ENCODE peak calls at places on chromosomes 12 and 14, in six cellular contexts. One of them, this sample, is unnamed.

GRCh38 chr12:42695490-42695995 is 106.0 kb upstream of the PRICKLE1 start:
- DNase-seq in HepG2: peak
- DNase-seq in K562: no peak
- DNase-seq in H1: no peak
- DNase-seq in GM12878: no peak
- DNase-seq in GM12891: no peak
- DNase-seq in this sample: no peak

GRCh38 chr14:20782280-20782890 is 1.3 kb downstream of the RNASE6 start:
- DNase-seq in H1: no peak
- DNase-seq in GM12878: no peak
- DNase-seq in K562: no peak
- DNase-seq in HepG2: no peak
- DNase-seq in GM12891: no peak
- DNase-seq in this sample: no peak

GRCh38 chr14:90546767-90547166 is 149.9 kb downstream of the CALM1 start:
- DNase-seq in GM12878: no peak
- DNase-seq in HepG2: no peak
- DNase-seq in H1: no peak
- DNase-seq in K562: no peak
- DNase-seq in GM12891: no peak
- DNase-seq in this sample: no peak

GRCh38 chr14:35687335-35687939 is 121.7 kb downstream of the RALGAPA1 start:
- DNase-seq in K562: peak
- DNase-seq in HepG2: peak
- DNase-seq in GM12878: peak
- DNase-seq in GM12891: no peak
- DNase-seq in H1: no peak
- DNase-seq in this sample: no peak

GRCh38 chr12:58670623-58671022 is 249.7 kb downstream of the LRIG3 start:
- DNase-seq in H1: no peak
- DNase-seq in GM12878: no peak
- DNase-seq in K562: no peak
- DNase-seq in HepG2: no peak
- DNase-seq in GM12891: no peak
- DNase-seq in this sample: no peak

GRCh38 chr14:37081220-37081619 is 91.2 kb downstream of the SLC25A21 start:
- DNase-seq in GM12878: no peak
- DNase-seq in GM12891: no peak
- DNase-seq in HepG2: no peak
- DNase-seq in K562: no peak
- DNase-seq in H1: no peak
- DNase-seq in this sample: no peak

GRCh38 chr12:65192963-65193516 is 23.7 kb downstream of the LEMD3 start:
- DNase-seq in K562: no peak
- DNase-seq in HepG2: no peak
- DNase-seq in GM12891: no peak
- DNase-seq in H1: no peak
- DNase-seq in GM12878: no peak
- DNase-seq in this sample: no peak

GRCh38 chr12:10960260-10960659 is 21.2 kb upstream of the TAS2R14 start:
- DNase-seq in GM12878: no peak
- DNase-seq in K562: no peak
- DNase-seq in HepG2: no peak
- DNase-seq in H1: no peak
- DNase-seq in GM12891: no peak
- DNase-seq in this sample: no peak

GRCh38 chr12:106871477-106871876 is 84.2 kb upstream of the TMEM263 start:
- DNase-seq in GM12891: no peak
- DNase-seq in H1: no peak
- DNase-seq in GM12878: no peak
- DNase-seq in K562: no peak
- DNase-seq in HepG2: no peak
- DNase-seq in this sample: no peak

GRCh38 chr14:91152499-91152898 is 38.6 kb downstream of the DGLUCY start:
- DNase-seq in GM12878: no peak
- DNase-seq in K562: no peak
- DNase-seq in GM12891: no peak
- DNase-seq in HepG2: no peak
- DNase-seq in H1: no peak
- DNase-seq in this sample: no peak

GRCh38 chr12:26810330-26810729 is 22.7 kb downstream of the ITPR2 start:
- DNase-seq in GM12878: no peak
- DNase-seq in HepG2: no peak
- DNase-seq in H1: no peak
- DNase-seq in K562: no peak
- DNase-seq in GM12891: no peak
- DNase-seq in this sample: no peak

GRCh38 chr14:99930420-99931274 is 134.6 kb upstream of the EVL start:
- DNase-seq in HepG2: no peak
- DNase-seq in K562: no peak
- DNase-seq in GM12891: no peak
- DNase-seq in H1: no peak
- DNase-seq in GM12878: peak
- DNase-seq in this sample: peak

GRCh38 chr14:92384461-92385133 is 61.6 kb downstream of the SLC24A4 start:
- DNase-seq in GM12878: no peak
- DNase-seq in GM12891: no peak
- DNase-seq in HepG2: no peak
- DNase-seq in H1: no peak
- DNase-seq in K562: no peak
- DNase-seq in this sample: no peak

GRCh38 chr14:65958664-65959562 is 527.3 kb upstream of the CCDC196 start:
- DNase-seq in GM12878: no peak
- DNase-seq in H1: no peak
- DNase-seq in GM12891: peak
- DNase-seq in K562: peak
- DNase-seq in HepG2: peak
- DNase-seq in this sample: no peak

GRCh38 chr14:69763761-69764510 is 3.0 kb upstream of the SRSF5 start:
- DNase-seq in K562: no peak
- DNase-seq in HepG2: no peak
- DNase-seq in GM12891: no peak
- DNase-seq in H1: no peak
- DNase-seq in GM12878: no peak
- DNase-seq in this sample: no peak

GRCh38 chr12:22271036-22271435 is 63.5 kb downstream of the ST8SIA1 start:
- DNase-seq in HepG2: no peak
- DNase-seq in GM12891: no peak
- DNase-seq in GM12878: no peak
- DNase-seq in H1: no peak
- DNase-seq in K562: no peak
- DNase-seq in this sample: no peak

GRCh38 chr14:104001003-104001402 is 58.7 kb upstream of the RD3L start:
- DNase-seq in HepG2: peak
- DNase-seq in H1: no peak
- DNase-seq in GM12878: no peak
- DNase-seq in K562: peak
- DNase-seq in GM12891: no peak
- DNase-seq in this sample: no peak

GRCh38 chr12:67893003-67893402 is 96.2 kb upstream of the IFNG-AS1 start:
- DNase-seq in K562: no peak
- DNase-seq in H1: no peak
- DNase-seq in GM12878: no peak
- DNase-seq in GM12891: no peak
- DNase-seq in HepG2: no peak
- DNase-seq in this sample: no peak

GRCh38 chr12:67720383-67720856 is 71.9 kb downstream of the DYRK2 start:
- DNase-seq in K562: no peak
- DNase-seq in GM12878: no peak
- DNase-seq in HepG2: no peak
- DNase-seq in H1: no peak
- DNase-seq in GM12891: no peak
- DNase-seq in this sample: no peak

GRCh38 chr14:66405158-66405557 is 81.0 kb upstream of the CCDC196 start:
- DNase-seq in H1: no peak
- DNase-seq in GM12891: no peak
- DNase-seq in GM12878: no peak
- DNase-seq in HepG2: no peak
- DNase-seq in K562: peak
- DNase-seq in this sample: no peak

DNA sequence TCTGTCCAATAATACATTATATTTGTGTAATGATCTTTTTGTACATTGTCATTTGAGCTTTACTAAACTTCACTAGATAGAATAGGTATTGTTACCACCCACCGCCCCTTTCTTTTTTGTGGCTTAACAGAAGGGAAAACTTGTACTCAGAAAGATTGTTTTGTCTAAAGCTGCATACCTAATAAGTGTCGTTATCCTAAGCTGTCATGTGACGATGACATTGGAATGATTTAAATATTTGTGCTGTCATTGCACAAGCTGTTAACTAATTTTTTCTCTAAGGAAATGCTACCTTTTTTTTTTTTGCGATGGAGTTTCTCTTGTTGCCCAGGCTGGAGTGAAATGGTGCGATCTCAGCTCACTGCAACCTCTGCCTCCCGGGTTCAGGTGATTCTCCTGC is 3.6 kb downstream of the DIP2B start:
- DNase-seq in GM12891: no peak
- DNase-seq in HepG2: no peak
- DNase-seq in K562: no peak
- DNase-seq in GM12878: no peak
- DNase-seq in H1: no peak
- DNase-seq in this sample: no peak
- TF ChIP-seq POLR2A in GM12891: no peak
- TF ChIP-seq POLR2A in HepG2: no peak
- TF ChIP-seq POLR2A in K562: no peak
- TF ChIP-seq POLR2A in GM12878: no peak
- TF ChIP-seq POLR2A in H1: no peak
- TF ChIP-seq POLR2A in this sample: no peak

GRCh38 chr12:121578230-121579189 is 2.3 kb downstream of the KDM2B start:
- DNase-seq in H1: peak
- DNase-seq in HepG2: no peak
- DNase-seq in GM12878: no peak
- DNase-seq in GM12891: no peak
- DNase-seq in K562: no peak
- DNase-seq in this sample: no peak

GRCh38 chr12:121579981-121580868 is 598 bp downstream of the KDM2B start:
- DNase-seq in H1: peak
- DNase-seq in GM12878: no peak
- DNase-seq in HepG2: peak
- DNase-seq in GM12891: peak
- DNase-seq in K562: peak
- DNase-seq in this sample: no peak

GRCh38 chr12:121577443-121578180 is 3.2 kb downstream of the KDM2B start:
- DNase-seq in K562: no peak
- DNase-seq in GM12878: no peak
- DNase-seq in H1: no peak
- DNase-seq in GM12891: no peak
- DNase-seq in HepG2: no peak
- DNase-seq in this sample: no peak

GRCh38 chr12:121580959-121581680 is at the start of gene KDM2B:
- DNase-seq in K562: peak
- DNase-seq in HepG2: peak
- DNase-seq in GM12878: no peak
- DNase-seq in H1: no peak
- DNase-seq in GM12891: no peak
- DNase-seq in this sample: no peak

DNA sequence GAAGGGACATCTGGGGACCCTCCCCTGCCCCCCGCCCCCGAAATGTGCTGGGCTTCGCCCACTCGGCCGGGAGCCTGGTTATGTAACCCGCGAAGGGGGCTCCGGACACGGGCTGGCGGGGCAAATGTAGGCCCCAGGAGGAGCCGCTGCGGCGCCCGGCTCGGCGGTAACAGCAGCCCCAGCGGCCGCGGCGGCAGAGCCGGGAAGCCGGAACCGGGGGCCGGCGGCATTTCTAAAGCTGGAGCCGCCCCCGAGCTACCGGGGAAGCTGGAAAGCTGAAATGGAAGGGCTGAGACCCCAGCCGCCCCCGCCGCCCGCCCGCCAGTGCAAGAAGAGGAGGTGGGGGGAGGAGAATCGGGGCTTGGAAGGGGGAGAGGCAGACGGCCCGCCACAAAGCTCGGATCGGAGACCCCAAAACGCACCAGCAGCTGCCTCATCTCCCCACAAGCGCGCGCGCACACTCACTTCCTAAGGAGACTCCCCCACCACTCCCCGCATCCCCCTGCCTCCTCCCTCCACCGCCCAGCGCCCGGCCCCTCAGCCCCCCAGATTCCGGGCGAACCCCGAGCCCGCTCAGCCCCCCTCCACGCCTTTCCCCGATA is 1.5 kb downstream of the KDM2B start:
- DNase-seq in K562: peak
- DNase-seq in HepG2: no peak
- DNase-seq in H1: no peak
- DNase-seq in GM12891: peak
- DNase-seq in GM12878: no peak
- DNase-seq in this sample: peak
- TF ChIP-seq TAF1 in K562: no peak
- TF ChIP-seq TAF1 in HepG2: no peak
- TF ChIP-seq TAF1 in H1: peak
- TF ChIP-seq TAF1 in GM12891: no peak
- TF ChIP-seq TAF1 in GM12878: no peak
- TF ChIP-seq TAF1 in this sample: no peak

DNA sequence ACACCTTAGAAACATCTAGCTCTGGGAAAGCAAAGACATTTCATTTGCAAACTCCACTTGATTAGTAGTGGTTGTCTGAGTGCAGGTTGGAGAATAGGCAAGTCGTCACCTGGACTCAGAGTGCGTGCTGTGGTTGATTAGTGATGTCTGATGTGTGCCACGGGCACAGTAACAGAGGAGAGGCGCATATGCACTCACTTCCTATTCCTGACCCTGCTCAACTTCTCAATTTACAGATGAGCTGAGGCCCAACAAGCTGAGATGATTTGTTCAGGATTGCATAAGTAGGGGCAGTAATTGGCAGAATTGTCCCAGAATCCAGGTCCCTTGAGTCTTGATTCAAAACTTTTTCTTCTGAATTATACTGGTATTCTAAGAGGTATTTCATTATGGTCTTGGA is 44.9 kb downstream of the ADCK1 start:
- DNase-seq in K562: no peak
- DNase-seq in GM12878: no peak
- DNase-seq in GM12891: no peak
- DNase-seq in HepG2: no peak
- DNase-seq in H1: no peak
- DNase-seq in this sample: no peak
- TF ChIP-seq POLR2A in K562: no peak
- TF ChIP-seq POLR2A in GM12878: no peak
- TF ChIP-seq POLR2A in GM12891: no peak
- TF ChIP-seq POLR2A in HepG2: no peak
- TF ChIP-seq POLR2A in H1: no peak
- TF ChIP-seq POLR2A in this sample: no peak

GRCh38 chr12:110354172-110354780 is 49.2 kb downstream of the ANAPC7 start:
- DNase-seq in GM12891: no peak
- DNase-seq in H1: no peak
- DNase-seq in HepG2: no peak
- DNase-seq in GM12878: no peak
- DNase-seq in K562: peak
- DNase-seq in this sample: no peak
- TF ChIP-seq TAF1 in GM12891: no peak
- TF ChIP-seq TAF1 in H1: no peak
- TF ChIP-seq TAF1 in HepG2: no peak
- TF ChIP-seq TAF1 in GM12878: no peak
- TF ChIP-seq TAF1 in K562: peak
- TF ChIP-seq TAF1 in this sample: no peak